ENCODE peak calls at places on chromosomes 16 and 17, in nine cellular contexts. J is Caco-2, O is A673, E is cardiac muscle cell, P is SK-N-SH, X is tibial artery, N is sigmoid colon, V is keratinocyte, Q is ovary. G is an unnamed sample. For H3K36me3, the result is how much of the 10 kb centered on the place peaks cover.

GRCh38 chr17:45719335-45720071 is 64.6 kb upstream of the CRHR1 start:
- DNase-seq in N (no peak), O (peak), V (no peak), J (no peak), E (peak), P (no peak), X (no peak), Q (no peak), G (peak)

GRCh38 chr16:84625556-84625955 is 7.7 kb upstream of the COTL1 start:
- DNase-seq in Q (no peak), N (no peak), V (no peak), O (no peak), X (no peak), J (no peak), E (no peak), P (no peak), G (no peak)

GRCh38 chr16:80718480-80719220 is 85.7 kb downstream of the CDYL2 start:
- DNase-seq in N (no peak), V (no peak), Q (no peak), P (no peak), X (no peak), E (peak), O (no peak), J (no peak), G (peak)

GRCh38 chr16:1119766-1120611 is 23.9 kb upstream of the C1QTNF8 start:
- DNase-seq in O (no peak), V (no peak), J (no peak), N (no peak), E (no peak), Q (no peak), P (no peak), X (no peak), G (no peak)

GRCh38 chr17:143785-144281 is 6.5 kb downstream of the SCGB1C2 start:
- DNase-seq in V (no peak), X (peak), Q (peak), E (peak), P (peak), O (peak), N (peak), J (peak), G (no peak)

GRCh38 chr16:56372013-56372634 is 53.2 kb downstream of the AMFR start:
- DNase-seq in J (no peak), V (no peak), O (no peak), P (no peak), E (no peak), Q (no peak), N (no peak), X (no peak), G (no peak)

GRCh38 chr16:29820730-29821662 is 734 bp downstream of the MVP start:
- DNase-seq in V (no peak), P (no peak), O (no peak), E (no peak), X (peak), Q (peak), J (no peak), N (no peak), G (no peak)

GRCh38 chr16:73214825-73215481 is 167.0 kb upstream of the ZFHX3 start:
- DNase-seq in E (peak), J (no peak), Q (no peak), P (no peak), V (no peak), X (no peak), O (peak), N (no peak), G (no peak)

GRCh38 chr17:45833826-45834439 is 10.7 kb upstream of the SPPL2C start:
- DNase-seq in Q (no peak), N (no peak), J (no peak), V (no peak), E (no peak), P (no peak), O (no peak), X (no peak), G (no peak)

GRCh38 chr17:63435681-63436522 is 10.2 kb downstream of the CYB561 start:
- DNase-seq in J (no peak), Q (no peak), N (no peak), O (no peak), X (no peak), E (no peak), P (peak), V (no peak), G (no peak)

GRCh38 chr16:2213817-2214720 is 571 bp downstream of the PGP start:
- DNase-seq in X (no peak), N (no peak), Q (peak), J (no peak), E (peak), P (peak), V (no peak), O (peak), G (no peak)

GRCh38 chr16:11418506-11418905 is 73.2 kb downstream of the RMI2 start:
- DNase-seq in O (no peak), X (no peak), Q (no peak), E (peak), N (no peak), P (no peak), V (no peak), J (no peak), G (no peak)

GRCh38 chr17:10521949-10522348 is 3.6 kb upstream of the MYH1 start:
- DNase-seq in E (no peak), J (no peak), P (no peak), X (no peak), O (no peak), V (no peak), Q (no peak), N (no peak), G (no peak)

GRCh38 chr16:83441523-83441922 is 366.3 kb upstream of the HSBP1 start:
- DNase-seq in E (no peak), N (no peak), X (no peak), P (no peak), O (no peak), J (no peak), V (no peak), Q (no peak), G (no peak)

GRCh38 chr17:4945944-4946280 is 2.4 kb downstream of the PFN1 start:
- DNase-seq in J (no peak), O (no peak), X (no peak), P (no peak), N (no peak), E (no peak), Q (no peak), V (no peak), G (no peak)

GRCh38 chr17:4944554-4945175 is 3.7 kb downstream of the PFN1 start:
- DNase-seq in J (no peak), P (no peak), N (no peak), O (no peak), Q (no peak), E (no peak), X (no peak), V (no peak), G (no peak)

GRCh38 chr17:4942760-4943508 is 2.9 kb downstream of the RNF167 start:
- DNase-seq in P (no peak), V (no peak), X (peak), N (no peak), E (no peak), Q (no peak), J (no peak), O (no peak), G (no peak)

GRCh38 chr17:4945176-4945943 is 3.0 kb downstream of the PFN1 start:
- DNase-seq in Q (peak), E (peak), V (peak), N (peak), O (peak), P (no peak), X (peak), J (peak), G (no peak)

GRCh38 chr17:4944163-4944553 is 4.1 kb downstream of the RNF167 start:
- DNase-seq in J (no peak), X (no peak), Q (no peak), P (no peak), O (no peak), N (no peak), E (no peak), V (no peak), G (no peak)
- H3K4me3 ChIP-seq in J (no peak), X (no peak), Q (no peak), P (no peak), O (no peak), N (no peak), E (no peak), V (no peak), G (no peak)

GRCh38 chr17:69055334-69055733 is 5.4 kb downstream of the ABCA9 start:
- DNase-seq in J (no peak), P (no peak), O (no peak), Q (no peak), V (no peak), E (no peak), X (no peak), N (no peak), G (no peak)
- H3K36me3 ChIP-seq in J (under half), P (under half), O (under half), Q (under half), V (under half), E (under half), X (under half), N (under half), G (under half)

DNA sequence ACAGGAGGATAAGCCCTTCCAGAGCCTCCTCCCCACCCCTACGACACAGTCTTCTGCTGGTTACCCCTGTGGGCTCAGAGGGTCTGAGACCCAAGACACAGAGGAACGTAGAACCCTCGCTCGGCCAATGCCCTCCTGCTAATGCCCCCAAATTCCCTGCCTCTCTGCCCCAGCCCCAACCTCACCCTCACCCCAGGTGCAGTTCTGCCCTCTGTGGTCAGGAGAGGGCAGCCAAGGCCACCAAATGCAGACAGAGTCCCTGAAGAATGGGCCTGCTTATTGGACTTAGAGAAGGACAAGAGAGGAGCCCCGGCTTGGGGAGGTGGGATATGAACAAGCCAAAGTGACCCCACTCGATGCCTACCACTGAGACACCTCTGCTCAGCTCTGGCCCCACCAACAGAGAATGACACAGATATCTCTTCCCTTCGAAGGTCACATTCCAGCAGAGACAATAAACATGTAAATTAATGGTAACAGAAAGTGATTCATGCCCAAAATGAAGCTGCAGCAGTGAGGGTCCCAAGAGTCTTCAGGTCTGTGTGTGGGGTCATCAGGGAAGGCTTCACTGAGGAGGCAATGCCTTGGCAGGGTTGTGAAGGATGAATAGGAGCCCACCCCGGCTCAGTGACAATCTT is 80.9 kb upstream of the CCL1 start:
- DNase-seq in P (peak), X (no peak), N (no peak), O (no peak), E (no peak), Q (no peak), J (peak), V (no peak), G (no peak)
- TF ChIP-seq CTCF in P (peak), X (no peak), N (no peak), O (no peak), E (no peak), Q (no peak), J (no peak), V (peak), G (no peak)

GRCh38 chr16:87487361-87487924 is 5.4 kb downstream of the ZCCHC14 start:
- DNase-seq in O (no peak), X (peak), J (peak), Q (no peak), P (no peak), N (no peak), E (peak), V (peak), G (peak)
- H3K4me3 ChIP-seq in O (no peak), X (no peak), J (no peak), Q (no peak), P (no peak), N (peak), E (no peak), V (peak), G (peak)

GRCh38 chr16:3734084-3734757 is 16.9 kb upstream of the TRAP1 start:
- DNase-seq in Q (no peak), O (no peak), N (peak), X (peak), E (no peak), J (no peak), P (no peak), V (no peak), G (no peak)

GRCh38 chr16:3736116-3736515 is 18.8 kb upstream of the TRAP1 start:
- DNase-seq in X (no peak), V (no peak), Q (no peak), O (no peak), P (no peak), N (peak), J (no peak), E (no peak), G (no peak)

GRCh38 chr16:3735541-3735940 is 18.2 kb upstream of the TRAP1 start:
- DNase-seq in E (no peak), V (no peak), O (no peak), N (peak), Q (no peak), P (no peak), X (peak), J (no peak), G (no peak)

GRCh38 chr16:3737181-3737580 is 19.9 kb upstream of the TRAP1 start:
- DNase-seq in X (no peak), O (no peak), E (no peak), Q (no peak), J (no peak), P (no peak), V (no peak), N (peak), G (no peak)

DNA sequence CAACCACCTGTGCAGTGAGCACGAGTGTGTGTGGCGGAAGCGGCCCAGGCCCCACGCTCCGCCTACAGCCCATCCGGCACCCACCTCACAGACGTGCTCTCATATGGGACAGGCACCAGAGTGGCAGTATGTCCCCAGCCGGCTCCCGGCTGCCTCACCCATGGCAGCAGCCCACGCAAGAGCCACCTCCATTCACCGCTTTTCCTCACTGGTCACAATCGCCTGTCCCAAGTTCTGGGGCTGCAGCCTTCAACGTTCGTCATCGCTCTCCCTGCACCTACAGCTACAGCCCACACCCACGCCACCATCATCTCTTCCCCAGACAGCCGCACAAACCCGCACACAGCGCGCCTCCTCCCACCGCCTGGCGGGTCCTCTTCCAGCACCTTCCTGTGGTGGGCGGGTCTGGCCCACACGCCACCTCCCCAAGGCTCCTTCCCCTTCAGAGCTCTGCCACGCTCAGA is 17.5 kb upstream of the TRAP1 start:
- DNase-seq in P (no peak), O (no peak), J (no peak), X (peak), E (no peak), Q (no peak), N (peak), V (no peak), G (no peak)
- H3K36me3 ChIP-seq in P (under half), O (half or more), J (under half), X (half or more), E (half or more), Q (under half), N (half or more), V (under half), G (under half)

GRCh38 chr16:49953090-49953489 is 71.9 kb upstream of the CNEP1R1 start:
- DNase-seq in V (no peak), N (no peak), O (peak), X (no peak), E (no peak), J (no peak), Q (no peak), P (no peak), G (no peak)
- TF ChIP-seq CTCF in V (no peak), N (no peak), O (no peak), X (no peak), E (no peak), J (no peak), Q (no peak), P (no peak), G (no peak)